ENCODE peak calls at places on chromosome 12, in four cellular contexts. D is K562, F is breast epithelium, O is sigmoid colon. J is an unnamed sample.

GRCh38 chr12:131620520-131620919 is 90.4 kb upstream of the SFSWAP start:
- DNase-seq in D (peak; percentile 67), F (no peak), O (peak; percentile 30), J (no peak)

GRCh38 chr12:79645235-79645630 is 45.5 kb downstream of the PAWR start:
- DNase-seq in D (no peak), F (no peak), O (no peak), J (no peak)

GRCh38 chr12:130335517-130336392 is 1.9 kb upstream of the PIWIL1 start:
- DNase-seq in D (peak; percentile 52), F (no peak), O (no peak), J (no peak)

GRCh38 chr12:23204933-23205778 is 580.2 kb downstream of the ETNK1 start:
- DNase-seq in D (peak; percentile 56), F (no peak), O (no peak), J (no peak)

GRCh38 chr12:15629108-15629507 is 160.1 kb downstream of the EPS8 start:
- DNase-seq in D (no peak), F (peak; percentile 39), O (peak; percentile 87), J (no peak)

GRCh38 chr12:115233891-115234543 is 550.0 kb upstream of the TBX3 start:
- DNase-seq in D (no peak), F (no peak), O (no peak), J (no peak)

GRCh38 chr12:76490763-76491162 is 68.8 kb downstream of the OSBPL8 start:
- DNase-seq in D (no peak), F (no peak), O (no peak), J (no peak)

GRCh38 chr12:104137175-104137901 is 672 bp downstream of the NFYB start:
- DNase-seq in D (peak; percentile 53), F (peak; percentile 26), O (peak; percentile 78), J (peak; percentile 91)

GRCh38 chr12:1769809-1770494 is 50.4 kb upstream of the LRTM2 start:
- DNase-seq in D (no peak), F (no peak), O (no peak), J (no peak)

GRCh38 chr12:105882404-105882803 is 256.4 kb downstream of the NUAK1 start:
- DNase-seq in D (no peak), F (no peak), O (no peak), J (no peak)

GRCh38 chr12:120822832-120823503 is 81.2 kb downstream of the SPPL3 start:
- DNase-seq in D (no peak), F (no peak), O (no peak), J (no peak)

GRCh38 chr12:49707127-49707811 is at the start of gene FMNL3:
- DNase-seq in D (peak; percentile 99), F (peak; percentile 96), O (peak; percentile 99), J (peak; percentile 99)

GRCh38 chr12:123441523-123442164 is 5.2 kb upstream of the RILPL2 start:
- DNase-seq in D (no peak), F (no peak), O (no peak), J (no peak)

GRCh38 chr12:24049101-24049500 is 99.6 kb upstream of the SOX5 start:
- DNase-seq in D (no peak), F (no peak), O (no peak), J (no peak)

GRCh38 chr12:64796205-64796845 is 28.1 kb upstream of the TBC1D30 start:
- DNase-seq in D (peak; percentile 73), F (peak; percentile 23), O (no peak), J (peak; percentile 66)

GRCh38 chr12:117884161-117884560 is 84.6 kb downstream of the KSR2 start:
- DNase-seq in D (no peak), F (no peak), O (no peak), J (no peak)

GRCh38 chr12:6691473-6691872 is 2.3 kb upstream of the ZNF384 start:
- DNase-seq in D (no peak), F (no peak), O (no peak), J (no peak)

GRCh38 chr12:11810160-11810559 is 160.7 kb downstream of the ETV6 start:
- DNase-seq in D (no peak), F (no peak), O (no peak), J (no peak)

GRCh38 chr12:5309654-5310053 is 122.3 kb upstream of the NTF3 start:
- DNase-seq in D (no peak), F (peak; percentile 81), O (no peak), J (peak; percentile 22)

GRCh38 chr12:80419660-80420059 is 24.4 kb upstream of the PTPRQ start:
- DNase-seq in D (no peak), F (no peak), O (no peak), J (no peak)

GRCh38 chr12:48998497-48999353 is 450 bp downstream of the DDN start:
- DNase-seq in D (no peak), F (no peak), O (no peak), J (peak; percentile 89)

GRCh38 chr12:54459355-54459754 is 14.0 kb downstream of the GTSF1 start:
- DNase-seq in D (no peak), F (no peak), O (no peak), J (no peak)

GRCh38 chr12:5556033-5556614 is 124.2 kb downstream of the NTF3 start:
- DNase-seq in D (peak; percentile 50), F (no peak), O (no peak), J (no peak)

GRCh38 chr12:132279184-132279889 is 50.1 kb downstream of the GALNT9 start:
- DNase-seq in D (peak; percentile 59), F (no peak), O (peak; percentile 92), J (peak; percentile 45)

GRCh38 chr12:40224439-40225291 is at the start of gene LRRK2:
- DNase-seq in D (peak; percentile 11), F (peak; percentile 51), O (peak; percentile 94), J (peak; percentile 96)

GRCh38 chr12:47828967-47829482 is 9.3 kb upstream of the HDAC7 start:
- DNase-seq in D (peak; percentile 92), F (peak; percentile 92), O (peak; percentile 96), J (no peak)

GRCh38 chr12:93892431-93893210 is 215.4 kb downstream of the CRADD start:
- DNase-seq in D (no peak), F (no peak), O (no peak), J (peak; percentile 1)

GRCh38 chr12:66633676-66634075 is 45.2 kb downstream of the GRIP1 start:
- DNase-seq in D (no peak), F (no peak), O (no peak), J (peak; percentile 54)

GRCh38 chr12:74119811-74120362 is 417.7 kb upstream of the ATXN7L3B start:
- DNase-seq in D (no peak), F (no peak), O (no peak), J (no peak)

GRCh38 chr12:95997911-95998510 is 1.9 kb upstream of the HAL start:
- DNase-seq in D (no peak), F (no peak), O (no peak), J (no peak)

GRCh38 chr12:104938371-104938770 is 19.7 kb downstream of the SLC41A2 start:
- DNase-seq in D (no peak), F (no peak), O (no peak), J (no peak)

GRCh38 chr12:18895946-18896345 is 158.0 kb downstream of the CAPZA3 start:
- DNase-seq in D (peak; percentile 22), F (no peak), O (no peak), J (peak; percentile 6)

GRCh38 chr12:90940872-90941499 is 14.0 kb downstream of the CCER1 start:
- DNase-seq in D (peak; percentile 20), F (no peak), O (no peak), J (no peak)

GRCh38 chr12:122845865-122846621 is 10.8 kb downstream of the HIP1R start:
- DNase-seq in D (no peak), F (no peak), O (no peak), J (no peak)

GRCh38 chr12:31008961-31009840 is 64.5 kb upstream of the DDX11 start:
- DNase-seq in D (no peak), F (no peak), O (peak; percentile 38), J (no peak)

GRCh38 chr12:129870796-129871195 is 33.0 kb downstream of the TMEM132D start:
- DNase-seq in D (no peak), F (no peak), O (no peak), J (no peak)

GRCh38 chr12:57127710-57128518 is at the start of gene LRP1:
- DNase-seq in D (peak; percentile 94), F (peak; percentile 87), O (peak; percentile 95), J (peak; percentile 82)
- TF ChIP-seq POLR2A in D (no peak), F (peak; percentile 82), O (peak; percentile 87), J (no peak)

DNA sequence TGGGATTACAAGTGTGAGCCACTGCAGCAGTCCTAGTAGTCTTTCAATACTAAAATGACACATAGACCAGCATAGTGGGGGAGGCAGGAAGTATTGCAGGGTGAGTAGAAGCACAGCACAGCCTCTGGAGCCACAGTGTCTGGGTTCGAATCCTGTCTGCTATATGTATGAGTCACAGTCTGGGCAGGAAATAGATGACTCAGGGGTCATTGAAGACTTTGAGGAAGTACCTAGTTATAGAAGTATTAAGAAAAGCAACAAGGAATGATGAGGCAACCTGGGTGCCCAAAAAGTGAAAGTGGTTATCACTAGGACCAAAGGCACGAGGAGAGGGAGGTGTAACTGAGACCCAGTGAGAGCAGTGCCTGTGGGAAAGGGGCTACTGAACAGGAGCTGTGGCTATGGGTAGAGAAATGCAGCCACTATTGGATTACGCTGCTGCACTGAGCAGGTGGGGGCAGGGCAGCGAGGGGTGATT is 124.0 kb downstream of the PDE3A start:
- DNase-seq in D (no peak), F (no peak), O (no peak), J (peak; percentile 23)
- TF ChIP-seq POLR2AphosphoS5 in D (no peak), F (no peak), O (no peak), J (no peak)

GRCh38 chr12:67647547-67648305 is 819 bp upstream of the DYRK2 start:
- DNase-seq in D (peak; percentile 63), F (peak; percentile 80), O (peak; percentile 93), J (peak; percentile 87)
- TF ChIP-seq CTCF in D (peak; percentile 34), F (peak; percentile 65), O (peak; percentile 46), J (peak; percentile 43)

GRCh38 chr12:46359667-46360280 is 12.8 kb downstream of the SLC38A2 start:
- DNase-seq in D (no peak), F (no peak), O (no peak), J (no peak)

GRCh38 chr12:46356655-46357437 is 15.7 kb downstream of the SLC38A2 start:
- DNase-seq in D (no peak), F (no peak), O (no peak), J (no peak)

GRCh38 chr12:46358791-46359666 is 13.5 kb downstream of the SLC38A2 start:
- DNase-seq in D (no peak), F (no peak), O (no peak), J (no peak)

GRCh38 chr12:46358325-46358700 is 14.3 kb downstream of the SLC38A2 start:
- DNase-seq in D (no peak), F (no peak), O (no peak), J (no peak)

GRCh38 chr12:46357438-46358324 is 14.9 kb downstream of the SLC38A2 start:
- DNase-seq in D (no peak), F (no peak), O (no peak), J (no peak)
- TF ChIP-seq POLR2A in D (peak; percentile 76), F (no peak), O (no peak), J (no peak)

J was measured in upper lobe of left lung.